ENCODE peak calls at places on chromosome 5, in seven cellular contexts. P, B, L, H, M, O and S are unnamed samples. For H3K4me1, the result is how much of the 10 kb centered on the place peaks cover.

GRCh38 chr5:39015743-39016586 is 58.2 kb downstream of the RICTOR start:
- DNase-seq in P (no peak), B (no peak), L (no peak), H (no peak), M (no peak), O (no peak), S (no peak)

GRCh38 chr5:1293416-1293996 is 1.4 kb downstream of the TERT start:
- DNase-seq in P (no peak), B (no peak), L (no peak), H (no peak), M (peak), O (peak), S (no peak)

GRCh38 chr5:172949426-172949825 is 9.8 kb upstream of the RPL26L1 start:
- DNase-seq in P (no peak), B (no peak), L (no peak), H (no peak), M (no peak), O (peak), S (no peak)

GRCh38 chr5:145101246-145101645 is 733.9 kb downstream of the PRELID2 start:
- DNase-seq in P (no peak), B (no peak), L (peak), H (no peak), M (no peak), O (no peak), S (no peak)

GRCh38 chr5:13994606-13995336 is 50.3 kb upstream of the DNAH5 start:
- DNase-seq in P (no peak), B (no peak), L (no peak), H (no peak), M (no peak), O (no peak), S (peak)

GRCh38 chr5:158590936-158591863 is 508.5 kb downstream of the EBF1 start:
- DNase-seq in P (peak), B (no peak), L (peak), H (peak), M (no peak), O (no peak), S (no peak)

GRCh38 chr5:173327084-173327947 is 898 bp downstream of the STC2 start:
- DNase-seq in P (no peak), B (no peak), L (no peak), H (no peak), M (peak), O (peak), S (no peak)

GRCh38 chr5:88659529-88660325 is 223.3 kb downstream of the MEF2C start:
- DNase-seq in P (no peak), B (no peak), L (peak), H (no peak), M (peak), O (no peak), S (peak)

GRCh38 chr5:1137567-1138444 is 25.9 kb upstream of the SLC12A7 start:
- DNase-seq in P (no peak), B (no peak), L (no peak), H (peak), M (peak), O (no peak), S (no peak)

GRCh38 chr5:13567819-13568218 is 376.7 kb downstream of the DNAH5 start:
- DNase-seq in P (no peak), B (no peak), L (no peak), H (no peak), M (no peak), O (no peak), S (no peak)

GRCh38 chr5:139708877-139709586 is 60.9 kb downstream of the CXXC5 start:
- DNase-seq in P (no peak), B (peak), L (peak), H (peak), M (peak), O (peak), S (no peak)

GRCh38 chr5:178340187-178340586 is 107.6 kb upstream of the PHYKPL start:
- DNase-seq in P (no peak), B (no peak), L (no peak), H (no peak), M (no peak), O (peak), S (no peak)

GRCh38 chr5:4022991-4023390 is 427.4 kb downstream of the IRX1 start:
- DNase-seq in P (no peak), B (no peak), L (no peak), H (no peak), M (peak), O (no peak), S (no peak)

GRCh38 chr5:58986281-58986680 is 403.4 kb downstream of the RAB3C start:
- DNase-seq in P (no peak), B (no peak), L (peak), H (no peak), M (peak), O (no peak), S (no peak)

GRCh38 chr5:14148890-14149671 is 5.9 kb downstream of the TRIO start:
- DNase-seq in P (no peak), B (no peak), L (peak), H (no peak), M (no peak), O (no peak), S (no peak)

GRCh38 chr5:179258001-179258921 is 87.0 kb downstream of the ADAMTS2 start:
- DNase-seq in P (no peak), B (peak), L (no peak), H (no peak), M (no peak), O (peak), S (no peak)

GRCh38 chr5:77129386-77129785 is 42.3 kb upstream of the ZBED3 start:
- DNase-seq in P (peak), B (no peak), L (peak), H (no peak), M (no peak), O (no peak), S (no peak)

GRCh38 chr5:100423330-100423729 is 111.8 kb upstream of the FAM174A start:
- DNase-seq in P (no peak), B (no peak), L (no peak), H (no peak), M (no peak), O (no peak), S (no peak)

GRCh38 chr5:1507016-1507375 is 16.8 kb downstream of the LPCAT1 start:
- DNase-seq in P (no peak), B (no peak), L (no peak), H (no peak), M (peak), O (no peak), S (no peak)

GRCh38 chr5:78899922-78900362 is 85.2 kb downstream of the ARSB start:
- DNase-seq in P (no peak), B (peak), L (peak), H (no peak), M (no peak), O (no peak), S (no peak)

GRCh38 chr5:73821003-73821402 is 195.0 kb downstream of the ARHGEF28 start:
- DNase-seq in P (no peak), B (no peak), L (no peak), H (no peak), M (no peak), O (no peak), S (no peak)

GRCh38 chr5:135295852-135296251 is 103.2 kb downstream of the MACROH2A1 start:
- DNase-seq in P (no peak), B (no peak), L (no peak), H (no peak), M (no peak), O (no peak), S (no peak)

GRCh38 chr5:175531361-175531760 is 53.0 kb downstream of the SFXN1 start:
- DNase-seq in P (no peak), B (no peak), L (no peak), H (no peak), M (no peak), O (no peak), S (no peak)

GRCh38 chr5:8895599-8895998 is 650.3 kb downstream of the SEMA5A start:
- DNase-seq in P (no peak), B (no peak), L (no peak), H (no peak), M (no peak), O (no peak), S (no peak)

GRCh38 chr5:87076411-87076810 is 191.3 kb upstream of the RASA1 start:
- DNase-seq in P (no peak), B (no peak), L (no peak), H (no peak), M (no peak), O (no peak), S (no peak)

GRCh38 chr5:34497031-34497808 is 158.9 kb upstream of the RAI14 start:
- DNase-seq in P (no peak), B (no peak), L (no peak), H (no peak), M (no peak), O (no peak), S (no peak)

GRCh38 chr5:80956272-80956671 is 3.9 kb upstream of the RASGRF2 start:
- DNase-seq in P (no peak), B (no peak), L (no peak), H (no peak), M (no peak), O (no peak), S (no peak)

GRCh38 chr5:127299678-127300077 is 9.1 kb downstream of the MEGF10 start:
- DNase-seq in P (no peak), B (no peak), L (peak), H (no peak), M (no peak), O (no peak), S (no peak)

DNA sequence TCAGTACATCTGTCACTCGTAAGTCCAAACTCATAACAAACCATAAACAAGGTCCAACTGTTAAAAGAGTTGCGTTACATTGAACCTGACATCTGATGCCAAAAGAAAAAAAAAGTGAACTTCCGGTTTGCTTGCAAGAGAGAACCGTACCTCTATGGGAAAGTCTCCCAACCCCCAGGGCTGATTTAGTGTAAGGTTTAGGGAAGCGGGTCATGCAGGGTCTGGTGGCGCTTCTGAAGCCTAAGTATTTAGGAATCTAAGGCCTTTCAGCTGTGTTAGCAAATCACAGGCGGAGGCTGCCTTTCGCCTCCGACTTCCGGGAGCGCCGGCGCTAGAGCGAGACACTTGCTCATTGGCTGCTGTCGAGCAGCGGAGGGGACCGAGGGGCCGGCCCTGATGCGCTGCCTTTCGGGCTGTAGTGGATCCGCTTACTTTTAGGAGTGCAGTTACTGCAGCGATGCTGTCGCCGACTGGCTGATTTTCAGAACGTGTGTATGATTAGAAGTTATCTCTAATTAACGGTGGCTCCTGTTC is 12.0 kb upstream of the GNPDA1 start:
- DNase-seq in P (peak), B (peak), L (peak), H (peak), M (peak), O (peak), S (peak)
- TF ChIP-seq POLR2AphosphoS5 in P (peak), B (peak), L (peak), H (peak), M (peak), O (peak), S (peak)

DNA sequence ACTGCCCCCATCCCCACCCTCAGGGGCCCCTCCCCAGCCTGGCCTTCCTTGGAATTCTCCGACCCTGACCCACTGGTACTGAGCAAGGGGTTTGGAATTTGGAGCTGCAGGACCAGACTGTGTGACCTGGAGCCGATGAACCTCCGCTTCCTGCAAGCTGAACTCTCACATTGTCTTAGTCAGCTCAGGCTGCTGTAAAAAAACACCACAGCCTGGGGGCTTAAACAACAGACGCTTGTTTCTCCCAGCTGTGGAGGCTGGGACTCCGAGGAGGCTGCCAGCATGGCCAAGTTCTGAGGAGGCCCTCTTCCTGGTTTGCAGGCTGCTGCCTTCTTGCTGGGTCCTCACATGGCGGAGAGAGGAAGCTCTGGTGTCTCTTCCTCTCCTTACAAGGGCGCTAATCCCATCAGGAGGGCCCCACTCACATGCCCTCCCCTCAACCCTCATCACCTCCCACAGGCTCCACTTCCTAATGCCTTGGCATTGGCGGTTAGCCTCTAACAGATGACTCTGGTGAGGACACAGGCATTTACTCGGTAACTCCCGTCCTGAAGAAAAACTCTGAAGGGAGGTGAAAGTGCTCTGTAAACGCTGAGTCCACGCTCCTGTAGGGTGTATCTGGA is 42.4 kb downstream of the C5orf15 start:
- DNase-seq in P (no peak), B (no peak), L (no peak), H (no peak), M (no peak), O (no peak), S (no peak)
- H3K4me1 ChIP-seq in P (under half), B (under half), L (under half), H (under half), M (under half), O (under half), S (under half)

DNA sequence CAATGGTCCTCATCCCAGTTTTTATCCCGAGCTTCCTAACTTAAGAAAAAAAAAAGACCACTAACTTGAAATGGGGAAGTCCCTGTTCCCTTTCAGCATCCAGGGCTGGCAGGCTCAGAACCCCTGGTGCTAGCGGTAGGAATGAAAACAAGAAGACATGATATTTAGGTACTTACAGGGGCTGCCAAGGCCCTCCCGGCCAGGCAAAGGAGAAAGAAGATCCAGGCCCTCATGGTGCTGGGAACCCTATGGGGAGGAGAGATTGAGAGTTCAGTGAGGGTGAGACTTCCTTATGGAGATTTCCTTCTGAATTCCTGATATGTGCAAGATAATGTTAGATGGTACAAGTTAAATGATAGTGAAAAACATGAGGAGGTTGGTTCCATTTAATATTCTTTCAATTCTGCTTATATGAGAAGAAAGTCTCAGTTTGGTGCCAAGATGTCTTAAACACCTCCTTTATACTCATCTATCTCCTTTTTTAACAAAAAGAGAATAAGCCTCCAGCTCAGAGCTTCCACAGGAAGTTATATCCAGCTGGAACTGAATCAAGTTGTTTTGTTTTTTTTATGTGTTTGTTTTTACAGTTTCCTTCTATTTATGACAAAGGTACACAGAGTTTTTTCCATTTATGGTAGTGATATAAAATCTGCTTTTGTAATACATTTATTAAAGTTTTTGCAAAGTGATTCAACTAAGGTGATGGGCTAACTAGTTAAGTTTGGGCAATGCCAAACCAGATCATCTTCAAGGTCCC is 10.6 kb downstream of the SPARC start:
- DNase-seq in P (no peak), B (no peak), L (peak), H (no peak), M (no peak), O (no peak), S (no peak)
- TF ChIP-seq CTCF in P (no peak), B (no peak), L (no peak), H (no peak), M (no peak), O (no peak), S (no peak)

DNA sequence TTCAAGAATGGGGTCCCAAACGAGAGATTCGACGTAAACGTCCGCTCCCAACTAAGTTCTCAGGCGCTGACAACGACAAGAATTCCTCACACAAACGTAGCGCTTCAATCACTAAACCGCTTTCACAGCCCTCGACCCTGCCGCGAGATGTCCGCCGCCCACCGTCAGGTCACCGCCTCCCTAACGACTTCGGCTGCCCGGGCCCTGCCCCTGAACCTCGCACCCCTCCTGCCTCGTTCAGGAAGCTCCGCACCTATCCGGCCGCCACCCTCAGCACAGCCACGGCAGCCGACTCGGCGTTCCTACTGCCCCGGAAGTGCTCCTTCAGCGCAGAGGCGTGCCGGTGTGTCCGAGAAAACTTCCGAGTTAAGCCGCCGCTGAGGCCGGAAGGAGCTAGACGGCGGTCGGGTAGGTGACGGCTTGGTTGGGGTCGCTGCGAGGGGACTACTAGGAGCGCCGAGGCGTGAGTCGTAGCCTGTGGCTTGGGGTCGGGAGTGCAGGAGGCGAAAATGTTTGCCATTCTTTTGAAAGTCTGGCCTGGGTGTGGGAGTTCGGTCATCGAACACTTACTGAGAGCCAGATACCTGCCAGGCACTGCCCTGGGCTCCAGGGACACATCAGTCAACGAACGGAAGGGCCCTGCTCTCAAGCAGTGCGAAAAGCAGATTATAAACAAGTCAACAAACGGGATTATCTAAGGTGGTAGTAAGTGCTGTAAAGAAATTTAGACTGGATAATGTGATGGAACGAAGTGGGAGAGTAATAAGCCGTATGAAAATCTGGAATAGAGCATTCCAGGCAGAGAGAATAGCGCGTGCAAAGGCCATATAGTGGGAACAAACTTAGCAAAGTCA is at the start of the genes FAM114A2 and MFAP3:
- DNase-seq in P (peak), B (peak), L (peak), H (peak), M (peak), O (peak), S (peak)
- TF ChIP-seq POLR2AphosphoS5 in P (peak), B (peak), L (peak), H (peak), M (peak), O (peak), S (peak)